ENCODE peak calls at places on chromosomes 5 and 9, in nine cellular contexts. R, D, F, E, U, Z, M, L and X are unnamed samples. For H3K9me3, H3K4me1 and H3K27me3, the result is how much of the 10 kb centered on the place peaks cover.

GRCh38 chr5:132003170-132003744 is 8.2 kb downstream of the ACSL6 start:
- DNase-seq in R (peak), D (no peak), F (peak), E (no peak), U (peak), Z (no peak), M (no peak), L (no peak), X (no peak)

GRCh38 chr5:43281840-43282658 is 31.2 kb downstream of the HMGCS1 start:
- DNase-seq in R (no peak), D (no peak), F (peak), E (no peak), U (peak), Z (no peak), M (no peak), L (no peak), X (no peak)

GRCh38 chr9:86974421-86974820 is 27.1 kb upstream of the GAS1 start:
- DNase-seq in R (no peak), D (no peak), F (no peak), E (no peak), U (peak), Z (no peak), M (no peak), L (no peak), X (no peak)

GRCh38 chr5:73796164-73797141 is 170.5 kb downstream of the ARHGEF28 start:
- DNase-seq in R (peak), D (no peak), F (peak), E (no peak), U (peak), Z (peak), M (peak), L (no peak), X (no peak)

GRCh38 chr5:6593148-6594016 is 39.5 kb downstream of the NSUN2 start:
- DNase-seq in R (peak), D (no peak), F (no peak), E (no peak), U (no peak), Z (no peak), M (no peak), L (no peak), X (no peak)

GRCh38 chr5:128154943-128155342 is 71.4 kb downstream of the SLC12A2 start:
- DNase-seq in R (no peak), D (no peak), F (peak), E (no peak), U (peak), Z (no peak), M (no peak), L (no peak), X (no peak)

GRCh38 chr9:18610956-18611355 is 137.0 kb downstream of the ADAMTSL1 start:
- DNase-seq in R (no peak), D (no peak), F (peak), E (no peak), U (no peak), Z (no peak), M (no peak), L (no peak), X (no peak)

GRCh38 chr5:151739939-151740335 is 18.5 kb downstream of the ATOX1 start:
- DNase-seq in R (no peak), D (no peak), F (peak), E (no peak), U (peak), Z (no peak), M (no peak), L (no peak), X (no peak)

GRCh38 chr9:134047868-134048581 is 19.8 kb downstream of the BRD3 start:
- DNase-seq in R (no peak), D (no peak), F (no peak), E (no peak), U (no peak), Z (no peak), M (no peak), L (no peak), X (no peak)

GRCh38 chr9:74245871-74246552 is 251.1 kb upstream of the RORB start:
- DNase-seq in R (no peak), D (no peak), F (no peak), E (peak), U (peak), Z (no peak), M (no peak), L (peak), X (peak)
- H3K9me3 ChIP-seq in R (under half), D (under half), F (under half), E (under half), U (under half), Z (under half), M (under half), L (under half), X (under half)

GRCh38 chr5:61589961-61590360 is 257.9 kb downstream of the ZSWIM6 start:
- DNase-seq in R (no peak), D (no peak), F (no peak), E (no peak), U (no peak), Z (no peak), M (no peak), L (no peak), X (no peak)

GRCh38 chr5:61590473-61590872 is 258.4 kb downstream of the ZSWIM6 start:
- DNase-seq in R (no peak), D (no peak), F (no peak), E (no peak), U (no peak), Z (no peak), M (no peak), L (no peak), X (no peak)

GRCh38 chr5:61582887-61583286 is 250.8 kb downstream of the ZSWIM6 start:
- DNase-seq in R (no peak), D (no peak), F (no peak), E (no peak), U (no peak), Z (no peak), M (no peak), L (no peak), X (no peak)

GRCh38 chr5:61586096-61587084 is 254.3 kb downstream of the ZSWIM6 start:
- DNase-seq in R (peak), D (no peak), F (peak), E (no peak), U (no peak), Z (no peak), M (no peak), L (no peak), X (no peak)

GRCh38 chr5:61587120-61587519 is 255.1 kb downstream of the ZSWIM6 start:
- DNase-seq in R (no peak), D (no peak), F (peak), E (no peak), U (peak), Z (no peak), M (no peak), L (no peak), X (no peak)
- H3K4me1 ChIP-seq in R (under half), D (under half), F (under half), E (under half), U (under half), Z (under half), M (under half), L (under half), X (under half)

GRCh38 chr5:179165421-179166170 is 105.4 kb downstream of the ZNF354C start:
- DNase-seq in R (no peak), D (no peak), F (no peak), E (no peak), U (no peak), Z (no peak), M (no peak), L (no peak), X (no peak)

GRCh38 chr5:179168636-179169035 is 108.5 kb downstream of the ZNF354C start:
- DNase-seq in R (no peak), D (no peak), F (no peak), E (no peak), U (no peak), Z (no peak), M (no peak), L (no peak), X (no peak)

GRCh38 chr5:179167871-179168451 is 107.8 kb downstream of the ZNF354C start:
- DNase-seq in R (no peak), D (no peak), F (no peak), E (no peak), U (peak), Z (no peak), M (no peak), L (no peak), X (no peak)

GRCh38 chr5:179166171-179166885 is 106.2 kb downstream of the ZNF354C start:
- DNase-seq in R (no peak), D (no peak), F (no peak), E (no peak), U (no peak), Z (no peak), M (no peak), L (no peak), X (no peak)

GRCh38 chr5:179166886-179167841 is 107.0 kb downstream of the ZNF354C start:
- DNase-seq in R (peak), D (no peak), F (peak), E (peak), U (peak), Z (peak), M (no peak), L (no peak), X (peak)
- H3K27me3 ChIP-seq in R (under half), D (under half), F (under half), E (under half), U (under half), Z (under half), M (under half), L (under half), X (under half)

GRCh38 chr5:124072570-124072969 is 560.6 kb downstream of the CSNK1G3 start:
- DNase-seq in R (no peak), D (no peak), F (no peak), E (no peak), U (no peak), Z (no peak), M (no peak), L (no peak), X (no peak)
- H3K9me3 ChIP-seq in R (under half), D (under half), F (under half), E (under half), U (under half), Z (under half), M (under half), L (under half), X (under half)